ENCODE peak calls at places on chromosome X, in nine cellular contexts. F, E, A, G, N, W, L, U and X are unnamed samples.

GRCh38 chrX:3345281-3346081 is 971 bp downstream of the MXRA5 start:
- DNase-seq in F (peak), E (peak), A (peak), G (no peak), N (no peak), W (no peak), L (peak), U (peak), X (peak)

GRCh38 chrX:2609431-2610238 is 81.5 kb upstream of the CD99 start:
- DNase-seq in F (no peak), E (no peak), A (no peak), G (no peak), N (no peak), W (peak), L (peak), U (no peak), X (peak)

GRCh38 chrX:38732866-38733265 is 68.4 kb upstream of the MID1IP1 start:
- DNase-seq in F (no peak), E (no peak), A (no peak), G (no peak), N (no peak), W (no peak), L (no peak), U (no peak), X (no peak)

GRCh38 chrX:100829730-100830129 is 9.5 kb downstream of the CSTF2 start:
- DNase-seq in F (peak), E (no peak), A (no peak), G (no peak), N (no peak), W (no peak), L (peak), U (no peak), X (no peak)

GRCh38 chrX:154805696-154806091 is 409 bp upstream of the MPP1 start:
- DNase-seq in F (peak), E (no peak), A (no peak), G (no peak), N (no peak), W (no peak), L (peak), U (no peak), X (no peak)

GRCh38 chrX:30831082-30831481 is 58.0 kb downstream of the TAB3 start:
- DNase-seq in F (peak), E (no peak), A (no peak), G (no peak), N (no peak), W (peak), L (no peak), U (no peak), X (no peak)

GRCh38 chrX:4656419-4656818 is 943.0 kb upstream of the PRKX start:
- DNase-seq in F (no peak), E (no peak), A (no peak), G (no peak), N (no peak), W (no peak), L (no peak), U (no peak), X (no peak)

GRCh38 chrX:48631376-48632090 is 34.2 kb downstream of the WDR13 start:
- DNase-seq in F (peak), E (peak), A (peak), G (peak), N (peak), W (peak), L (peak), U (peak), X (peak)

GRCh38 chrX:150361070-150361776 is 1.9 kb upstream of the MAMLD1 start:
- DNase-seq in F (no peak), E (peak), A (peak), G (peak), N (peak), W (no peak), L (no peak), U (peak), X (peak)

GRCh38 chrX:154531626-154532025 is 15.0 kb downstream of the G6PD start:
- DNase-seq in F (peak), E (peak), A (no peak), G (no peak), N (no peak), W (no peak), L (no peak), U (no peak), X (peak)

GRCh38 chrX:39162322-39162721 is 361.1 kb downstream of the MID1IP1 start:
- DNase-seq in F (no peak), E (peak), A (no peak), G (no peak), N (peak), W (no peak), L (no peak), U (peak), X (peak)

GRCh38 chrX:79130857-79131256 is 13.6 kb upstream of the GPR174 start:
- DNase-seq in F (no peak), E (no peak), A (no peak), G (no peak), N (no peak), W (no peak), L (no peak), U (no peak), X (peak)

GRCh38 chrX:150897371-150898319 is 823 bp downstream of the CD99L2 start:
- DNase-seq in F (peak), E (peak), A (peak), G (peak), N (peak), W (peak), L (peak), U (no peak), X (peak)

GRCh38 chrX:113157496-113157895 is 316.9 kb upstream of the AMOT start:
- DNase-seq in F (no peak), E (no peak), A (no peak), G (peak), N (no peak), W (no peak), L (no peak), U (no peak), X (peak)

GRCh38 chrX:38260231-38260630 is 39.6 kb upstream of the SRPX start:
- DNase-seq in F (no peak), E (peak), A (peak), G (peak), N (peak), W (no peak), L (no peak), U (no peak), X (peak)

GRCh38 chrX:148156986-148157385 is 175.8 kb downstream of the FMR1NB start:
- DNase-seq in F (no peak), E (no peak), A (no peak), G (no peak), N (no peak), W (no peak), L (no peak), U (no peak), X (no peak)

GRCh38 chrX:123927845-123928244 is 33.7 kb upstream of the STAG2 start:
- DNase-seq in F (no peak), E (no peak), A (no peak), G (no peak), N (no peak), W (no peak), L (no peak), U (no peak), X (no peak)

GRCh38 chrX:84477114-84477513 is 25.1 kb downstream of the HDX start:
- DNase-seq in F (no peak), E (no peak), A (no peak), G (no peak), N (no peak), W (no peak), L (no peak), U (no peak), X (no peak)

GRCh38 chrX:149392896-149393295 is 112.2 kb downstream of the IDS start:
- DNase-seq in F (no peak), E (no peak), A (no peak), G (no peak), N (no peak), W (no peak), L (no peak), U (no peak), X (no peak)

GRCh38 chrX:7191681-7192110 is 43.7 kb upstream of the PUDP start:
- DNase-seq in F (no peak), E (no peak), A (no peak), G (peak), N (no peak), W (no peak), L (no peak), U (no peak), X (peak)

GRCh38 chrX:134172588-134173259 is 64.3 kb upstream of the CCDC160 start:
- DNase-seq in F (no peak), E (peak), A (peak), G (no peak), N (peak), W (peak), L (peak), U (peak), X (peak)

GRCh38 chrX:124518888-124519287 is 172.5 kb downstream of the SH2D1A start:
- DNase-seq in F (peak), E (no peak), A (no peak), G (no peak), N (no peak), W (no peak), L (no peak), U (no peak), X (no peak)

GRCh38 chrX:51461053-51462050 is 35.0 kb downstream of the NUDT11 start:
- DNase-seq in F (peak), E (peak), A (peak), G (no peak), N (no peak), W (peak), L (peak), U (no peak), X (no peak)

GRCh38 chrX:65596270-65596669 is 61.7 kb upstream of the LAS1L start:
- DNase-seq in F (peak), E (no peak), A (no peak), G (no peak), N (peak), W (peak), L (peak), U (no peak), X (no peak)

GRCh38 chrX:18793601-18794089 is 86.2 kb downstream of the PPEF1 start:
- DNase-seq in F (no peak), E (peak), A (peak), G (peak), N (no peak), W (no peak), L (no peak), U (no peak), X (peak)

GRCh38 chrX:35098419-35098818 is 155.8 kb downstream of the FAM47B start:
- DNase-seq in F (no peak), E (no peak), A (no peak), G (no peak), N (no peak), W (no peak), L (peak), U (no peak), X (no peak)

GRCh38 chrX:48848847-48849246 is 13.4 kb upstream of the PCSK1N start:
- DNase-seq in F (no peak), E (no peak), A (no peak), G (no peak), N (no peak), W (no peak), L (no peak), U (no peak), X (no peak)

GRCh38 chrX:155864655-155865054 is 16.5 kb upstream of the VAMP7 start:
- DNase-seq in F (no peak), E (no peak), A (peak), G (no peak), N (no peak), W (no peak), L (peak), U (no peak), X (no peak)

GRCh38 chrX:69538321-69538876 is 34.3 kb downstream of the NALF2 start:
- DNase-seq in F (no peak), E (peak), A (peak), G (peak), N (peak), W (peak), L (peak), U (peak), X (peak)

GRCh38 chrX:117854806-117855205 is 261.8 kb downstream of the KLHL13 start:
- DNase-seq in F (no peak), E (no peak), A (no peak), G (no peak), N (no peak), W (no peak), L (no peak), U (no peak), X (no peak)

GRCh38 chrX:142804085-142804484 is 221.6 kb upstream of the SPANXN4 start:
- DNase-seq in F (no peak), E (no peak), A (peak), G (peak), N (no peak), W (no peak), L (no peak), U (no peak), X (peak)

GRCh38 chrX:68989865-68990606 is 161.2 kb downstream of the EFNB1 start:
- DNase-seq in F (peak), E (peak), A (peak), G (no peak), N (no peak), W (no peak), L (peak), U (peak), X (peak)

GRCh38 chrX:39613997-39614679 is 483.6 kb downstream of the BCOR start:
- DNase-seq in F (no peak), E (peak), A (peak), G (no peak), N (peak), W (peak), L (no peak), U (no peak), X (peak)

GRCh38 chrX:41389311-41389888 is 55.4 kb downstream of the DDX3X start:
- DNase-seq in F (no peak), E (no peak), A (no peak), G (no peak), N (peak), W (no peak), L (no peak), U (no peak), X (no peak)

GRCh38 chrX:150774798-150775568 is 81.8 kb downstream of the MTMR1 start:
- DNase-seq in F (no peak), E (no peak), A (no peak), G (no peak), N (no peak), W (no peak), L (no peak), U (no peak), X (no peak)

GRCh38 chrX:88621278-88621677 is 125.7 kb upstream of the CPXCR1 start:
- DNase-seq in F (no peak), E (no peak), A (no peak), G (no peak), N (no peak), W (peak), L (no peak), U (no peak), X (no peak)

DNA sequence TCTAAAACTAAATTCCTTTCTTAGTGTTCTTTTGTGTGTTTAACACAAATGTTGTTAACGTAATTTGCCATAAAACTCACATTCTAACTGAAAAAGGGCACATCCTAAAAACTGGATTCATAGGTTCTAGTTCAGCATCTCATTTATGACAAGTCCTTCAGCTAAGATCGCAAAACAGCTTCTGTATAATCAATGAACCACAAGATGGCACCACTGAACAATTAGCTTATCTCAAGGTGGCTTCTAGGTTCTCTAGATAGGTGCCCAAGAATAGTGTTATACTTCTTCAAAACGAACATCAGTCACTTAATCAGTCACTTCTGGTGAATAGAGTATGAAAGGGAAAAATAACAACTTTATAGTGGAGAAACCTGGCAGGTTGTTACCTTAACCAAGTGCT is 54.3 kb downstream of the NRK start:
- DNase-seq in F (no peak), E (peak), A (no peak), G (no peak), N (no peak), W (peak), L (peak), U (no peak), X (no peak)
- TF ChIP-seq CTCF in F (no peak), E (peak), A (peak), G (peak), N (no peak), W (peak), L (peak), U (no peak), X (peak)

DNA sequence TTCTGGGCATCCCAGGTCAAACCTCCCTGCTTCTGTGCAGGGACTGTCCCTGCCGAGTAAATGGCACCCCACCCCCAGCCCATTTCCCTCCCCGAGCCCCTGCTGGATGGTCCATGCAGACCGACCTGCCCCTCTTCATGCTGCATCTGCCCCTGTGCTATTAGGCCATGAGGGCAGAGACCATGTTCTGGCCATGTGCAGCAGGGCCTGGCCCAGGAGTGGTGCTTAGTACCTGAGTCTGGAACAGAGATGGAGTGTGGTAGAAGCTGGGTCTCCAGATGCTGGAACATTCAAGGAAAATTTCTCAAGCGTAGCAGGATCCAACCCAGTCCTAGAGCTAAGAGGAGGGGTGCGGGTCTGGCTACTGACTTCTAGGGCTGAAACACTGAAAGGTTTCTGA is 15.3 kb upstream of the UBA1 start:
- DNase-seq in F (no peak), E (no peak), A (no peak), G (no peak), N (no peak), W (no peak), L (no peak), U (no peak), X (peak)
- H3K27ac ChIP-seq in F (no peak), E (no peak), A (no peak), G (no peak), N (no peak), W (no peak), L (no peak), U (no peak), X (no peak)

GRCh38 chrX:8919801-8920200 is 114.1 kb downstream of the FAM9B start:
- DNase-seq in F (no peak), E (no peak), A (no peak), G (no peak), N (no peak), W (no peak), L (no peak), U (no peak), X (no peak)

GRCh38 chrX:8927066-8927465 is 106.9 kb downstream of the FAM9B start:
- DNase-seq in F (no peak), E (no peak), A (no peak), G (no peak), N (no peak), W (no peak), L (no peak), U (no peak), X (no peak)

GRCh38 chrX:8916697-8917096 is 115.5 kb upstream of the FAM9A start:
- DNase-seq in F (no peak), E (no peak), A (no peak), G (no peak), N (no peak), W (no peak), L (no peak), U (no peak), X (no peak)

GRCh38 chrX:8921615-8922014 is 112.3 kb downstream of the FAM9B start:
- DNase-seq in F (no peak), E (no peak), A (no peak), G (no peak), N (no peak), W (no peak), L (no peak), U (no peak), X (no peak)
- H3K4me3 ChIP-seq in F (no peak), E (no peak), A (no peak), G (no peak), N (no peak), W (no peak), L (no peak), U (no peak), X (no peak)

DNA sequence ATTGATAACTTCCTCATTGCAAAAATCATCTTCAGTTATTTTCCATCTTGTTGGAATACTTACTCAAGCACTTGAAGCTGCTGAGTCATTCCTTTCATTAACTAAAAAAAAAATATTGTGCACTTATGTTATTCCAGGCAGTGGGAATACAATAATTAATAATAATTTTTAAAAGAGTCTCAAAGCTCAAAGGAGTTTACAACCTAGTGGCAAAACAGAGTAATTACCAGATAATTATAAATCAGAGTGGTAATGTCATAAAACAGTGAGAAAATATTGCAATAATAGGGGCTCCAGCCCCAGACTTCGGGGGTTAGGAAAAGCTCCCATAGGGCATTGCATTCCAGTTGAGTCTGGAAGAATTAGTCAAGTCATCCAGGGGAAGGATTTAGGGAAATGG is 79.6 kb downstream of the DDX53 start:
- DNase-seq in F (no peak), E (no peak), A (no peak), G (no peak), N (no peak), W (no peak), L (no peak), U (no peak), X (no peak)
- TF ChIP-seq CTCF in F (no peak), E (no peak), A (peak), G (no peak), N (no peak), W (no peak), L (no peak), U (no peak), X (peak)

GRCh38 chrX:77785400-77785745 is 643 bp downstream of the ATRX start:
- DNase-seq in F (no peak), E (peak), A (peak), G (peak), N (peak), W (no peak), L (peak), U (no peak), X (peak)
- H3K27ac ChIP-seq in F (peak), E (peak), A (no peak), G (peak), N (peak), W (peak), L (peak), U (peak), X (no peak)

GRCh38 chrX:1558761-1559468 is 21.9 kb upstream of the P2RY8 start:
- DNase-seq in F (no peak), E (no peak), A (no peak), G (no peak), N (no peak), W (no peak), L (no peak), U (no peak), X (no peak)
- H3K4me3 ChIP-seq in F (no peak), E (no peak), A (no peak), G (no peak), N (no peak), W (no peak), L (no peak), U (no peak), X (no peak)

GRCh38 chrX:152637649-152638442 is at the start of gene GABRQ:
- DNase-seq in F (peak), E (peak), A (peak), G (peak), N (peak), W (peak), L (peak), U (peak), X (peak)

GRCh38 chrX:152635941-152636340 is 1.8 kb upstream of the GABRQ start:
- DNase-seq in F (peak), E (peak), A (peak), G (peak), N (peak), W (peak), L (peak), U (no peak), X (peak)

GRCh38 chrX:152638443-152638904 is 779 bp downstream of the GABRQ start:
- DNase-seq in F (no peak), E (no peak), A (no peak), G (no peak), N (no peak), W (no peak), L (no peak), U (no peak), X (no peak)

GRCh38 chrX:152632445-152633097 is 5.1 kb upstream of the GABRQ start:
- DNase-seq in F (no peak), E (peak), A (peak), G (peak), N (peak), W (peak), L (peak), U (peak), X (peak)
- TF ChIP-seq CTCF in F (peak), E (peak), A (peak), G (peak), N (peak), W (peak), L (peak), U (peak), X (peak)

DNA sequence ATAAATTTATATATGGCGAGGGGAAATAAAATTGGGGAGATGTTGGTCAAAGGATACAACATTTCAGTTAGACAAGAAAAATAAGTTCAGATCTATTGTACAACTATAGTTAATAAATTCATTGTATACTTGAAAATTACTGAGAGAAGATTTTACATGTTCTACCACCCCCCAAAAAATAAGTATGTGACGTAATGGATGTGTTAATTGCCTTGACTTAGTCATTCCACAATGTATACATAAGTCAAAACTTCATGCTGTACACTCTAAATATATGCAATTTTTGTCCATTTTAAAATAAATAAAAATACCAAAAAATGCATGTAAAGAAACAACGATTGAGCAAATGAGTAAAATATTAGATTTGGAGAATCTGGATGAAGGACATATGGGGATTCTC is 1.8 kb downstream of the USP11 start:
- DNase-seq in F (no peak), E (no peak), A (no peak), G (no peak), N (no peak), W (no peak), L (peak), U (no peak), X (no peak)
- H3K27ac ChIP-seq in F (peak), E (peak), A (peak), G (peak), N (peak), W (no peak), L (peak), U (peak), X (no peak)